ENCODE peak calls at places on chromosomes 6 and 20, in seven cellular contexts. I, D, Y, E, N, P and Q are unnamed samples.

GRCh38 chr20:51481311-51481997 is 61.1 kb downstream of the NFATC2 start:
- DNase-seq in P (no peak), Y (no peak), D (peak), E (no peak), N (no peak), I (no peak), Q (no peak)

GRCh38 chr6:125301435-125302391 is at the start of gene HDDC2:
- DNase-seq in P (peak), E (peak), D (peak), N (peak), Y (peak), I (peak), Q (peak)

GRCh38 chr6:68468244-68468884 is 166.7 kb upstream of the ADGRB3 start:
- DNase-seq in D (no peak), Y (peak), N (no peak), I (no peak), P (no peak), E (no peak), Q (no peak)

GRCh38 chr6:27642744-27643456 is 170.0 kb upstream of the ZNF184 start:
- DNase-seq in P (no peak), I (no peak), N (no peak), Y (no peak), E (no peak), D (no peak), Q (no peak)

GRCh38 chr6:164396071-164397047 is 913.0 kb downstream of the C6orf118 start:
- DNase-seq in P (no peak), E (no peak), I (no peak), Y (no peak), N (peak), D (no peak), Q (peak)

GRCh38 chr6:39790772-39791171 is 1.4 kb upstream of the DAAM2 start:
- DNase-seq in D (no peak), N (peak), E (no peak), P (no peak), I (no peak), Y (no peak), Q (no peak)

GRCh38 chr20:12049125-12049524 is 131.4 kb downstream of the BTBD3 start:
- DNase-seq in P (no peak), I (no peak), Y (peak), E (peak), N (peak), D (no peak), Q (peak)

GRCh38 chr6:38584731-38585130 is 55.0 kb downstream of the BTBD9 start:
- DNase-seq in E (no peak), Y (no peak), I (no peak), P (no peak), N (peak), D (no peak), Q (no peak)

GRCh38 chr20:62708591-62709536 is at the start of gene NTSR1:
- DNase-seq in E (no peak), I (no peak), Y (no peak), P (no peak), D (no peak), N (no peak), Q (peak)

GRCh38 chr6:20687494-20687893 is 153.2 kb downstream of the CDKAL1 start:
- DNase-seq in Y (no peak), I (no peak), D (no peak), N (no peak), E (no peak), P (no peak), Q (no peak)

GRCh38 chr6:111663232-111663631 is 57.6 kb upstream of the TRAF3IP2 start:
- DNase-seq in D (peak), I (no peak), E (no peak), P (no peak), Y (no peak), N (no peak), Q (no peak)

GRCh38 chr6:43107344-43108062 is 31.4 kb downstream of the PTK7 start:
- DNase-seq in I (no peak), D (no peak), N (no peak), E (no peak), P (no peak), Y (no peak), Q (no peak)

GRCh38 chr6:24584390-24584735 is 61.6 kb downstream of the KIAA0319 start:
- DNase-seq in Y (no peak), D (no peak), P (no peak), E (no peak), N (no peak), I (no peak), Q (no peak)

GRCh38 chr20:62676976-62677375 is 31.7 kb upstream of the NTSR1 start:
- DNase-seq in D (no peak), P (no peak), Y (no peak), E (no peak), I (no peak), N (no peak), Q (no peak)

GRCh38 chr6:95545226-95545625 is 32.1 kb upstream of the MANEA start:
- DNase-seq in E (no peak), D (peak), N (no peak), P (no peak), Y (peak), I (no peak), Q (no peak)

GRCh38 chr6:7505196-7505699 is 36.2 kb upstream of the DSP start:
- DNase-seq in I (peak), Y (peak), N (peak), P (no peak), D (peak), E (peak), Q (peak)

GRCh38 chr20:42678895-42679294 is 510.8 kb downstream of the PTPRT start:
- DNase-seq in I (no peak), E (no peak), N (no peak), D (no peak), Y (no peak), P (no peak), Q (no peak)

GRCh38 chr6:17714879-17715860 is 8.4 kb upstream of the NUP153 start:
- DNase-seq in P (no peak), N (peak), Y (peak), D (no peak), E (no peak), I (peak), Q (peak)

GRCh38 chr6:117514655-117515054 is 32.2 kb downstream of the DCBLD1 start:
- DNase-seq in E (no peak), D (no peak), I (no peak), P (no peak), Y (no peak), N (no peak), Q (no peak)

GRCh38 chr6:70709826-70710225 is 42.1 kb downstream of the SMAP1 start:
- DNase-seq in P (no peak), E (no peak), N (peak), D (no peak), Y (peak), I (no peak), Q (peak)

GRCh38 chr20:56005389-56005715 is at the start of gene CBLN4:
- DNase-seq in N (no peak), I (no peak), P (no peak), E (no peak), Y (no peak), D (no peak), Q (no peak)

GRCh38 chr20:4018015-4018748 is 2.8 kb upstream of the RNF24 start:
- DNase-seq in Y (peak), N (peak), P (no peak), D (no peak), I (no peak), E (no peak), Q (peak)

GRCh38 chr6:88626460-88626859 is 337.0 kb downstream of the RNGTT start:
- DNase-seq in Y (no peak), P (no peak), I (no peak), D (no peak), N (peak), E (no peak), Q (no peak)

GRCh38 chr6:161802231-161802630 is 528.4 kb upstream of the AGPAT4 start:
- DNase-seq in Y (no peak), D (no peak), E (no peak), N (no peak), I (no peak), P (no peak), Q (no peak)

GRCh38 chr6:53432318-53433161 is 83.8 kb upstream of the ELOVL5 start:
- DNase-seq in D (peak), P (no peak), I (no peak), E (peak), Y (peak), N (peak), Q (peak)

GRCh38 chr6:148711833-148712653 is 34.8 kb upstream of the UST start:
- DNase-seq in D (no peak), N (peak), P (no peak), E (no peak), I (no peak), Y (no peak), Q (peak)

GRCh38 chr6:36676142-36677058 is 2.1 kb upstream of the CDKN1A start:
- DNase-seq in Y (no peak), I (no peak), E (no peak), D (no peak), P (no peak), N (peak), Q (peak)

GRCh38 chr6:145898376-145898775 is 65.8 kb downstream of the SHPRH start:
- DNase-seq in N (no peak), Y (no peak), I (no peak), E (no peak), D (no peak), P (no peak), Q (no peak)

GRCh38 chr6:125745281-125746018 is 4.0 kb upstream of the HEY2 start:
- DNase-seq in D (no peak), P (no peak), N (no peak), E (no peak), I (no peak), Y (no peak), Q (no peak)

GRCh38 chr20:44624152-44624551 is 27.3 kb downstream of the ADA start:
- DNase-seq in D (no peak), Y (no peak), P (no peak), N (no peak), I (no peak), E (no peak), Q (no peak)

GRCh38 chr20:60424267-60424904 is 466.2 kb downstream of the CDH26 start:
- DNase-seq in E (no peak), P (no peak), I (no peak), D (no peak), Y (no peak), N (no peak), Q (no peak)

GRCh38 chr6:90362273-90362672 is 65.6 kb upstream of the BACH2 start:
- DNase-seq in D (no peak), E (no peak), Y (peak), N (peak), I (no peak), P (no peak), Q (peak)

DNA sequence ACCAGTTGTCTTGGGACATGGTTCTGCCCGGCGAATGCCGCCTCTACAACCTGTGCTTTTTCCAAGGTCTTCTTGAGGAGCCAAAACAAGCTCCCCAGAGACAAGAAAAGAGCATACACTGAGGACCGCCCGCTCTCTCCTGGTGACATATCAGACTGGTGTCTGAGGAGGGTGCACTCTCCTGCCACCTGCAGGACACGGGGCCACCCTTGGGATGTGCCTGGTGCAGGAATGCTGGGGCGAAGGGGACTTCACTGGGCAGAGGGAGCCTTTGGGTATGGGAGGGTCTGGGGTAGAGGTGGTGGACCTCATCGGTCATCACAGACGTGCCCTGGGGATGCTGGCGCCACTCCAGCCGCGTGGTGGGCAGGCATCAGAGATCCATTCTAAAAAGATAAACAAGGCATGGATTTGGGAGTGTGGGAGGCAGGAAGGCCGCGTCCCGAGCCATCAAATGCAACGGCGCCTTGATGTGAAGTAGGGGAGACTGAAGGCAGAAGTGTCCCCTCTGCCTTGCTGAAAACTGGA is 163.3 kb downstream of the CD83 start:
- DNase-seq in E (no peak), P (no peak), I (no peak), Y (no peak), D (no peak), N (no peak), Q (no peak)
- TF ChIP-seq CTCF in E (no peak), P (no peak), I (no peak), Y (no peak), D (no peak), N (no peak), Q (no peak)

GRCh38 chr20:35985789-35986188 is 17.4 kb downstream of the CNBD2 start:
- DNase-seq in I (no peak), N (no peak), E (no peak), D (no peak), Y (no peak), P (no peak), Q (no peak)

GRCh38 chr20:35988910-35989463 is 20.6 kb downstream of the CNBD2 start:
- DNase-seq in N (no peak), I (no peak), E (no peak), P (no peak), Y (peak), D (no peak), Q (peak)

GRCh38 chr20:35979528-35979927 is 11.1 kb downstream of the CNBD2 start:
- DNase-seq in Y (no peak), E (no peak), I (no peak), N (no peak), D (no peak), P (no peak), Q (no peak)

GRCh38 chr20:35981969-35982368 is 13.6 kb downstream of the CNBD2 start:
- DNase-seq in Y (no peak), N (no peak), D (no peak), E (no peak), P (no peak), I (no peak), Q (no peak)

GRCh38 chr20:35984382-35984781 is 16.0 kb downstream of the CNBD2 start:
- DNase-seq in I (no peak), Y (no peak), E (no peak), P (no peak), D (no peak), N (no peak), Q (no peak)
- TF ChIP-seq CTCF in I (no peak), Y (no peak), E (no peak), P (no peak), D (no peak), N (no peak), Q (no peak)

GRCh38 chr6:85468326-85468725 is 18.4 kb downstream of the NT5E start:
- DNase-seq in P (no peak), I (no peak), N (no peak), Y (peak), D (no peak), E (no peak), Q (no peak)
- TF ChIP-seq CTCF in P (no peak), I (no peak), N (no peak), Y (no peak), D (no peak), E (no peak), Q (no peak)

GRCh38 chr20:50470249-50470858 is 39.8 kb upstream of the PTPN1 start:
- DNase-seq in N (no peak), I (no peak), E (no peak), Y (peak), D (no peak), P (no peak), Q (no peak)
- TF ChIP-seq CTCF in N (no peak), I (no peak), E (no peak), Y (no peak), D (no peak), P (no peak), Q (no peak)